ENCODE peak calls at places on chromosomes 3 and 15, in seven cellular contexts. Y, B, H, T, A, O and F are unnamed samples.

GRCh38 chr3:42728668-42729364 is 26.2 kb upstream of the HHATL start:
- DNase-seq in B (peak), O (no peak), Y (no peak), A (no peak), H (no peak), T (no peak), F (no peak)

GRCh38 chr3:172367205-172368105 is 80.8 kb downstream of the GHSR start:
- DNase-seq in T (no peak), H (no peak), Y (no peak), O (no peak), A (no peak), B (no peak), F (no peak)

GRCh38 chr3:71101014-71101413 is 482.5 kb downstream of the FOXP1 start:
- DNase-seq in Y (no peak), T (no peak), A (no peak), O (peak), B (no peak), H (no peak), F (no peak)

GRCh38 chr3:181561130-181561529 is 150.6 kb upstream of the SOX2 start:
- DNase-seq in T (no peak), B (no peak), A (no peak), Y (no peak), H (no peak), O (no peak), F (no peak)

GRCh38 chr3:25631989-25632388 is 32.7 kb downstream of the TOP2B start:
- DNase-seq in Y (no peak), T (no peak), H (no peak), O (no peak), B (no peak), A (no peak), F (no peak)

GRCh38 chr15:87365221-87365620 is 891.3 kb downstream of the NTRK3 start:
- DNase-seq in O (no peak), Y (no peak), H (no peak), B (no peak), A (no peak), T (no peak), F (no peak)

GRCh38 chr3:133393691-133394474 is 6.0 kb upstream of the BFSP2 start:
- DNase-seq in Y (no peak), B (no peak), H (no peak), A (no peak), T (no peak), O (no peak), F (no peak)

GRCh38 chr15:38367476-38367875 is 86.5 kb upstream of the FAM98B start:
- DNase-seq in H (no peak), T (no peak), O (no peak), Y (no peak), B (no peak), A (no peak), F (no peak)

GRCh38 chr3:26281284-26281977 is 341.1 kb upstream of the LRRC3B start:
- DNase-seq in T (no peak), O (no peak), B (peak), Y (no peak), H (no peak), A (no peak), F (no peak)

GRCh38 chr3:5258526-5258925 is 71.0 kb downstream of the EDEM1 start:
- DNase-seq in B (no peak), O (no peak), T (no peak), A (no peak), Y (no peak), H (no peak), F (no peak)

GRCh38 chr3:55030938-55031337 is 103.1 kb upstream of the LRTM1 start:
- DNase-seq in O (no peak), Y (no peak), H (no peak), T (no peak), B (no peak), A (no peak), F (no peak)

GRCh38 chr3:25594007-25594502 is 70.7 kb downstream of the TOP2B start:
- DNase-seq in A (peak), B (no peak), T (no peak), O (no peak), Y (no peak), H (no peak), F (no peak)

GRCh38 chr3:167967257-167968010 is 128.3 kb downstream of the GOLIM4 start:
- DNase-seq in O (no peak), Y (no peak), B (peak), T (no peak), A (no peak), H (no peak), F (no peak)

GRCh38 chr3:154954750-154955149 is 125.4 kb upstream of the MME start:
- DNase-seq in O (no peak), A (peak), H (no peak), B (no peak), T (no peak), Y (no peak), F (no peak)

GRCh38 chr3:69747511-69748248 is 8.4 kb downstream of the MITF start:
- DNase-seq in A (no peak), B (no peak), Y (no peak), H (no peak), T (no peak), O (no peak), F (no peak)

GRCh38 chr3:177603137-177603603 is 405.9 kb upstream of the TBL1XR1 start:
- DNase-seq in B (no peak), O (no peak), Y (no peak), T (no peak), H (no peak), A (no peak), F (no peak)

GRCh38 chr3:134311265-134311664 is 60.6 kb upstream of the RYK start:
- DNase-seq in Y (no peak), B (no peak), H (no peak), O (no peak), T (no peak), A (no peak), F (no peak)

GRCh38 chr3:157573780-157574378 is 70.7 kb upstream of the VEPH1 start:
- DNase-seq in B (no peak), O (no peak), T (no peak), Y (no peak), H (no peak), A (no peak), F (no peak)

GRCh38 chr15:59166601-59167265 is 39.9 kb upstream of the LDHAL6B start:
- DNase-seq in O (no peak), B (no peak), A (no peak), H (no peak), Y (no peak), T (no peak), F (no peak)

GRCh38 chr15:44598066-44598465 is 61.1 kb downstream of the EIF3J start:
- DNase-seq in B (no peak), T (no peak), Y (no peak), H (no peak), O (no peak), A (no peak), F (no peak)

GRCh38 chr3:13215940-13216546 is 142.8 kb upstream of the IQSEC1 start:
- DNase-seq in A (peak), B (no peak), H (no peak), Y (no peak), T (no peak), O (peak), F (no peak)

GRCh38 chr3:38337703-38338102 is 8.9 kb upstream of the XYLB start:
- DNase-seq in T (no peak), Y (no peak), B (no peak), A (no peak), O (no peak), H (no peak), F (no peak)

GRCh38 chr3:117170112-117170511 is 460.5 kb downstream of the TUSC7 start:
- DNase-seq in H (no peak), O (no peak), A (no peak), Y (no peak), B (no peak), T (no peak), F (no peak)

GRCh38 chr3:195911946-195912270 is 3.6 kb upstream of the TNK2 start:
- DNase-seq in T (no peak), Y (no peak), O (no peak), B (peak), H (no peak), A (no peak), F (no peak)

GRCh38 chr3:195916291-195916690 is 7.9 kb upstream of the TNK2 start:
- DNase-seq in H (no peak), T (no peak), B (no peak), Y (no peak), A (no peak), O (no peak), F (no peak)

GRCh38 chr3:195913382-195913781 is 5.0 kb upstream of the TNK2 start:
- DNase-seq in A (no peak), B (no peak), Y (no peak), H (no peak), T (no peak), O (no peak), F (no peak)

GRCh38 chr3:195916991-195917390 is 8.6 kb upstream of the TNK2 start:
- DNase-seq in O (no peak), T (no peak), B (no peak), A (no peak), H (no peak), Y (no peak), F (no peak)

DNA sequence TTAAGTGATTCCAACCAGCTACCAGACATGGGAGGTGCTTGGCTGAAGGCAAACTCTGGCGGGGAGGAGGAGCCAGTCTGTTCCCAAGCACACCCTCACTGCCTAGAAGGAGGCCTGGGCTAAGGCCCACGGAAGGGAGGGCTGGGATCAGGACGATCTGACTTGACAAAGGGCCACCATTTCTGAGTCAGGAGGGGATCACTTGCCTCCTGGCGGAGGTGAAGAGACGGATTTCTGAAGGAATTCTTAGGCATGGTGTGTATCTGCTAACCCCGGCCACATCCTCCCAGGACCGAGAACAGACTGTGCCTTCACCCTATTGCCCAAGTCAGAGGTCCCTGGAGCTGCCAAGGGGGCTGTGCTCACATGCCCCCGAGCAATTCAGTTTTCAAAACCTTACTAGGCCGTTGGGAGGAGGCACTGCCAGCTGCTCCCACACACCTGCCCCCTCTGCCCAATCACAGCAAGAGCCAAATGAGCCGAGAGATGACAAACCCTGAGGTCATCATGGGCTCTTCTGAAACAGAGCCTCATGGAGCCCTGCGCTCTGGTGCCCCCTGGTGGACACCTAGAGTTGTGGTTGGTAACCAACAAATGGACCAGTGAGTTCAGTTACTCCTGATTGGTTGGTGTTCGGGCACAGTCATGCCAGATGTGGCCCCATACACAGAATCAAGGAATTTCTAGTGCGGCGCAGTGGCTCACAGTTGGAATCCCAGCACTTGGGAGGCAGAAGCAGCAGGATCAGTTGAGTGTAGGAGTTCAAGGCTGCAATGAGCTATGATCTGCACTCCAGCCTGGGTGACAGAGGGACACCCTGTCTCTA is 6.5 kb upstream of the TNK2 start:
- DNase-seq in B (peak), H (no peak), O (peak), T (peak), A (peak), Y (peak), F (peak)
- H3K4me3 ChIP-seq in B (no peak), H (no peak), O (no peak), T (no peak), A (peak), Y (no peak), F (no peak)

GRCh38 chr3:124587053-124587408 is 143.2 kb upstream of the UMPS start:
- DNase-seq in B (no peak), T (no peak), H (no peak), O (no peak), A (no peak), Y (no peak), F (peak)

GRCh38 chr3:124586126-124587052 is 143.9 kb upstream of the UMPS start:
- DNase-seq in B (no peak), T (no peak), A (no peak), H (peak), O (no peak), Y (no peak), F (peak)

GRCh38 chr3:124582621-124583437 is 147.4 kb upstream of the UMPS start:
- DNase-seq in O (no peak), T (no peak), Y (no peak), A (no peak), B (no peak), H (no peak), F (no peak)

GRCh38 chr3:124584245-124584551 is 146.1 kb upstream of the UMPS start:
- DNase-seq in Y (no peak), T (no peak), A (no peak), H (no peak), B (no peak), O (no peak), F (no peak)

DNA sequence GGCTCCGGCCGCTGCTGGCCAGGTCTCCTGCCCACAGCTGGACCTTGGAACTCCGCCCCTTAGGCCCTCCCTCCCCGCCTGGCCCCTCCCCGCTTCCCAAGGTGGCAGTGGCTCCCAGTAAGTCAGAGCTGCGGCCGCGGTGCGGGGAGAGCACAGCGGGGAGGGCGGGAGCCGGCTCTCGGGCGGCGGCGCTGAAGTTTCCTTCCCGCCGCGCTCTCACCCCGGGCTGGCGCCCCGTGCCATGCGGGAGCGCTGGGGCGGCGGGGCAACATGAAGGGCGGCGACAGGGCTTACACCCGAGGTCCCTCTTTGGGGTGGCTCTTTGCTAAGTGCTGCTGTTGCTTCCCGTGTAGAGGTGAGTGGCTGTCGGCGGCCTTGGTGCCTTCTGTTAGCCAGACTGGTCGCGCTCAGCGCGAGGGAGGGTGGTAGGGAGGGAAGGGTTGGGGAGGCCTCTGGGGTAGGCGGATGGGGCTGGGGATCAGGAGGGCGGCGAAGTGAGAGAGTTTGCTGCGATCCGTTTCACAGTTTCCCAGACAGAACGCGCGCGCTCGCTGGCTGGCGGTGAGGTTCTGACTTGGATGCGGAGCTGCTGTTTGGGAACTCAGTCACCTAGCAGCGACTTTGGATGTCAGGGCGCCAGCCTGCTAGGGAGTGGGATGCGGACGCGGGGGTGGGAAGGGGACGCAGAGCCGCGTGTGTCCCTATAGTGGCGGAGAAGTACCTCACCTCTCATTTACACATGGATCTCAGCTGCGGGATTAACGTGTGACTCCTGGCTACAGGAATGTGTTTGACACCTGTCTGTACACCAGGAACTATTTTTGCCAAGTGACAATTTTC is 145.5 kb upstream of the UMPS start:
- DNase-seq in A (peak), B (peak), T (peak), Y (peak), O (peak), H (peak), F (peak)
- TF ChIP-seq POLR2A in A (no peak), B (no peak), T (no peak), Y (peak), O (peak), H (peak), F (peak)

GRCh38 chr3:37074178-37074577 is 80.9 kb downstream of the MLH1 start:
- DNase-seq in A (no peak), B (no peak), H (no peak), T (no peak), Y (no peak), O (no peak), F (no peak)
- H3K4me3 ChIP-seq in A (no peak), B (no peak), H (no peak), T (no peak), Y (no peak), O (no peak), F (no peak)

DNA sequence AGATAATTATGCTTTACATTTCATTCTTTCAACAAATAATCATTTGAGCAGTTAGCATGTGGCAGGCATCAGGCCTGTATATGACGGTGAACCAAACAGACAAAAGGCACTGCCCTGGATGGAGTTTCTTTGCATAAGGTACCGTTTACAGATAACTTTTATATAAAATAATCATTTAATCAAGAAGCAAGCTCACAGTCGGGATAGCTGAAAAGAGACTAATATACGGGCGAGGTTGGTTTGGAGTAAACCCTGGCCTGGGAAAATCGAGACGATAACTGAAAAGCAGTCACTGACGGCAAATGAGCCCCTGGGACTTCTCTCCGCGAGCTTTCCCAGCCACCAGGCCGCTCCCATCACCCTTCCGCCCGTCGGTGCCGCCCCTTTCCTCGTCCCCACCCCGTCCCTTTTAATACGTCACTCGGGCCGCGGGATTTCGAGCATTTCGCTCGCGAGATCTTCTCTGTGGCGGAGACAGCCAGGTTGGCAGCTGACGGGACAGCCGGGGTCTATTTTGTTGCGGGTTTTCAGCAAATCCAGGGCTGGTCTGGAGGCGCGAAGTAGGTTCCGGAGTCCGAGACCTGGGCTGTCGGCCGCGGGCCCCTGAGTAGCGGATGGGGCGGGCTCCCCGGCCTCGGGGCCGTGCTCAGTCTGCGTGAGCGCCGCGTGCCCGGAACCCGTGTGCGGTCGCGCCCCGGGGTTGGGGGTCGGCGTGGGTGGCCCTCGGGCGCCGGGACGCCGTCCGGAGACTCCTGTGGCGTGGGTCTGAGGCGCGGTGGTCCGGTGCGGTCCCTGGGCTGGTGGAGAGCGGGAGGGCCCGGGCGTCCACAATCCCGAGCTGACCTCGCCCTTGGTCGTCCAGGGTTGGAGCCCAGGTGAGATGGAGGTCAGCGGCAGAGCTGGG is at the start of gene NMD3:
- DNase-seq in H (peak), T (peak), Y (peak), A (peak), B (peak), O (peak), F (peak)
- TF ChIP-seq POLR2A in H (peak), T (peak), Y (peak), A (peak), B (no peak), O (peak), F (no peak)

DNA sequence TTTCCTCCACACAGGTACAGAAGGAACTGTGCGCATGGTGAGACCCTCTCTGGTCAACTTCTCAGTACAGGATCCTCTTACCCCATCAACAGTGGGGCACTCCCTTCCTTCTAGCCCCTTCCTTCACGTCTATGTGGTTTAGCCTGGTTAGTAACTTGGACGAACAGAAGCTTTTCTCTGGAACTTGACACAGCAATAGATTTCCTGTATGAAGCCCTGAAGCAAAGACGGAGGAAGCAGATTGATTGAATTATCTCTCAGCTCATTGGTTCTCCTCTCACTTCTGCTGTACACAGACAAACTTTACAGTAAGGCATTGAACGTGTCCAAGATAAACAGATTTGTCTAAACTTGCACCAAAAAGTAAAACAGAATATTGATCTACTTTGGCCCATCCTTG is at the start of gene CD200R1:
- DNase-seq in A (no peak), B (no peak), O (no peak), H (no peak), T (no peak), Y (no peak), F (no peak)
- H3K4me3 ChIP-seq in A (no peak), B (no peak), O (no peak), H (no peak), T (no peak), Y (no peak), F (peak)

DNA sequence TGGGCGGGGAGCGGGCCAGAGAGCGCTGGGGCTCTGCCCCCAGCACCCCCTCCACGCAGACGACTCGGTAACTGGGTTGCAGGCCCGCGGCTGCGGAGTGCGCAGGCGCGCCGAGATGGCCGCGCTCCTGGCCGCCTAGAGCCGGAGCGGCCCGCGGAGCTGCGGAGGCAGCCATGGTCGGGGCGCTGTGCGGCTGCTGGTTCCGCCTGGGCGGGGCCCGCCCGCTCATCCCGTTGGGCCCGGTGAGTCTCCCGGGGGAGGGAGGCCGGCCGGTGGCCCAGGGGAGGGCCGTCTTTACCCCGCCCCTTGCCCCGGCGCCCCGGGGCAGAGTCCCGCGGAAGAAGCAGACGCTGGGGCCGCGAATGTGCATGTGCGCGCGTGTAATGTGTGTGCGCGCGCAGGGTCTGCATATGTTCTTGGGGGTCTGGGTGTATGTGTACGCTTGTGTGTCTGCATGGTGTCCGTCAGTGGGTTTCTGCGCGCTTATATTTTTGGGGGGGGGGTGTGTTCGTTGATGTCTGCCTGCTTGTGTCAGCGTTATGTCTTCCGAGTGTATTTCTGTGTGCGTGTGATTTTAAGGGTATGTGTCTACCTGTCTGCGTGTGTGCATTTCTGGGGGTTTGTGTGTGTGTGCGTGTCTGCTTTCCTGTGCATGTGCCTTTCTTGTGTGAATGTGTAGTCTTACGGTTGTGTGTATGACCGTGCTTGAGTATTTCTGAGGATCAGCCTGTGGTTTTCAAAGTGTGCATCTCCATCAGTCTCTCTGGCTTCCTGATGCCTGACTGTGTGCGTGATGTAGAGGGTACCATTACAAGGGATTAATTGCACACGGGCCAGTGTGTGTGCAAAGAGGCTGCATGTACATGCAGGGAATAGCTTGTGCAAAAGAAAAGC is at the start of gene ABHD14A:
- DNase-seq in H (peak), A (no peak), O (peak), B (peak), T (peak), Y (peak), F (peak)
- TF ChIP-seq POLR2A in H (peak), A (peak), O (peak), B (no peak), T (peak), Y (peak), F (no peak)